ENCODE peak calls at places on chromosomes 6 and 20, in eight cellular contexts. One of them, this sample, is unnamed.

GRCh38 chr6:40672118-40672517 is 85.0 kb upstream of the LRFN2 start:
- DNase-seq in fibroblast of mammary gland: no peak
- DNase-seq in left ventricle myocardium inferior: no peak
- DNase-seq in cardiac muscle cell: no peak
- DNase-seq in psoas muscle: no peak
- DNase-seq in fibroblast of pulmonary artery: no peak
- DNase-seq in lower lobe of right lung: no peak
- DNase-seq in HCT116: no peak
- DNase-seq in this sample: no peak

GRCh38 chr6:161369339-161369738 is 95.5 kb upstream of the AGPAT4 start:
- DNase-seq in fibroblast of mammary gland: peak
- DNase-seq in left ventricle myocardium inferior: no peak
- DNase-seq in cardiac muscle cell: peak
- DNase-seq in psoas muscle: no peak
- DNase-seq in fibroblast of pulmonary artery: peak
- DNase-seq in lower lobe of right lung: peak
- DNase-seq in HCT116: no peak
- DNase-seq in this sample: no peak

GRCh38 chr6:142376115-142376514 is 74.3 kb downstream of the ADGRG6 start:
- DNase-seq in fibroblast of mammary gland: no peak
- DNase-seq in left ventricle myocardium inferior: no peak
- DNase-seq in cardiac muscle cell: no peak
- DNase-seq in psoas muscle: no peak
- DNase-seq in fibroblast of pulmonary artery: no peak
- DNase-seq in lower lobe of right lung: no peak
- DNase-seq in HCT116: no peak
- DNase-seq in this sample: no peak

GRCh38 chr6:144931172-144932035 is 646.3 kb downstream of the UTRN start:
- DNase-seq in fibroblast of mammary gland: peak
- DNase-seq in left ventricle myocardium inferior: no peak
- DNase-seq in cardiac muscle cell: peak
- DNase-seq in psoas muscle: no peak
- DNase-seq in fibroblast of pulmonary artery: peak
- DNase-seq in lower lobe of right lung: no peak
- DNase-seq in HCT116: no peak
- DNase-seq in this sample: no peak

GRCh38 chr6:127279815-127280214 is 13.2 kb downstream of the RNF146 start:
- DNase-seq in fibroblast of mammary gland: no peak
- DNase-seq in left ventricle myocardium inferior: no peak
- DNase-seq in cardiac muscle cell: no peak
- DNase-seq in psoas muscle: no peak
- DNase-seq in fibroblast of pulmonary artery: no peak
- DNase-seq in lower lobe of right lung: no peak
- DNase-seq in HCT116: no peak
- DNase-seq in this sample: no peak

GRCh38 chr20:16488086-16488485 is 85.2 kb downstream of the KIF16B start:
- DNase-seq in fibroblast of mammary gland: no peak
- DNase-seq in left ventricle myocardium inferior: no peak
- DNase-seq in cardiac muscle cell: no peak
- DNase-seq in psoas muscle: no peak
- DNase-seq in fibroblast of pulmonary artery: no peak
- DNase-seq in lower lobe of right lung: no peak
- DNase-seq in HCT116: no peak
- DNase-seq in this sample: no peak

GRCh38 chr6:56145616-56146015 is 101.8 kb downstream of the COL21A1 start:
- DNase-seq in fibroblast of mammary gland: peak
- DNase-seq in left ventricle myocardium inferior: no peak
- DNase-seq in cardiac muscle cell: no peak
- DNase-seq in psoas muscle: no peak
- DNase-seq in fibroblast of pulmonary artery: no peak
- DNase-seq in lower lobe of right lung: no peak
- DNase-seq in HCT116: no peak
- DNase-seq in this sample: no peak

GRCh38 chr6:42264146-42264851 is 46.6 kb upstream of the MRPS10 start:
- DNase-seq in fibroblast of mammary gland: no peak
- DNase-seq in left ventricle myocardium inferior: no peak
- DNase-seq in cardiac muscle cell: no peak
- DNase-seq in psoas muscle: no peak
- DNase-seq in fibroblast of pulmonary artery: no peak
- DNase-seq in lower lobe of right lung: no peak
- DNase-seq in HCT116: no peak
- DNase-seq in this sample: no peak

GRCh38 chr6:11595903-11596302 is 58.4 kb downstream of the TMEM170B start:
- DNase-seq in fibroblast of mammary gland: peak
- DNase-seq in left ventricle myocardium inferior: no peak
- DNase-seq in cardiac muscle cell: no peak
- DNase-seq in psoas muscle: no peak
- DNase-seq in fibroblast of pulmonary artery: peak
- DNase-seq in lower lobe of right lung: no peak
- DNase-seq in HCT116: no peak
- DNase-seq in this sample: no peak

GRCh38 chr20:7264137-7264536 is 496.7 kb downstream of the BMP2 start:
- DNase-seq in fibroblast of mammary gland: no peak
- DNase-seq in left ventricle myocardium inferior: no peak
- DNase-seq in cardiac muscle cell: no peak
- DNase-seq in psoas muscle: no peak
- DNase-seq in fibroblast of pulmonary artery: no peak
- DNase-seq in lower lobe of right lung: no peak
- DNase-seq in HCT116: no peak
- DNase-seq in this sample: no peak

GRCh38 chr20:5171074-5171789 is 44.4 kb downstream of the CDS2 start:
- DNase-seq in fibroblast of mammary gland: no peak
- DNase-seq in left ventricle myocardium inferior: peak
- DNase-seq in cardiac muscle cell: peak
- DNase-seq in psoas muscle: peak
- DNase-seq in fibroblast of pulmonary artery: no peak
- DNase-seq in lower lobe of right lung: no peak
- DNase-seq in HCT116: no peak
- DNase-seq in this sample: no peak

GRCh38 chr20:63738687-63739128 is 868 bp upstream of the SLC2A4RG start:
- DNase-seq in fibroblast of mammary gland: peak
- DNase-seq in left ventricle myocardium inferior: peak
- DNase-seq in cardiac muscle cell: peak
- DNase-seq in psoas muscle: peak
- DNase-seq in fibroblast of pulmonary artery: no peak
- DNase-seq in lower lobe of right lung: peak
- DNase-seq in HCT116: no peak
- DNase-seq in this sample: peak

GRCh38 chr20:25399038-25399430 is 8.4 kb upstream of the ABHD12 start:
- DNase-seq in fibroblast of mammary gland: peak
- DNase-seq in left ventricle myocardium inferior: no peak
- DNase-seq in cardiac muscle cell: peak
- DNase-seq in psoas muscle: no peak
- DNase-seq in fibroblast of pulmonary artery: peak
- DNase-seq in lower lobe of right lung: no peak
- DNase-seq in HCT116: peak
- DNase-seq in this sample: peak

GRCh38 chr20:56322661-56323060 is 36.1 kb upstream of the FAM210B start:
- DNase-seq in fibroblast of mammary gland: peak
- DNase-seq in left ventricle myocardium inferior: no peak
- DNase-seq in cardiac muscle cell: no peak
- DNase-seq in psoas muscle: no peak
- DNase-seq in fibroblast of pulmonary artery: no peak
- DNase-seq in lower lobe of right lung: no peak
- DNase-seq in HCT116: no peak
- DNase-seq in this sample: no peak

GRCh38 chr6:72784581-72784980 is 162.7 kb downstream of the KCNQ5 start:
- DNase-seq in fibroblast of mammary gland: peak
- DNase-seq in left ventricle myocardium inferior: no peak
- DNase-seq in cardiac muscle cell: peak
- DNase-seq in psoas muscle: no peak
- DNase-seq in fibroblast of pulmonary artery: peak
- DNase-seq in lower lobe of right lung: no peak
- DNase-seq in HCT116: no peak
- DNase-seq in this sample: no peak

GRCh38 chr6:43328528-43328927 is 19.9 kb upstream of the CRIP3 start:
- DNase-seq in fibroblast of mammary gland: no peak
- DNase-seq in left ventricle myocardium inferior: peak
- DNase-seq in cardiac muscle cell: no peak
- DNase-seq in psoas muscle: no peak
- DNase-seq in fibroblast of pulmonary artery: no peak
- DNase-seq in lower lobe of right lung: no peak
- DNase-seq in HCT116: no peak
- DNase-seq in this sample: no peak

GRCh38 chr6:130322673-130323268 is 43.0 kb upstream of the TMEM200A start:
- DNase-seq in fibroblast of mammary gland: peak
- DNase-seq in left ventricle myocardium inferior: no peak
- DNase-seq in cardiac muscle cell: peak
- DNase-seq in psoas muscle: no peak
- DNase-seq in fibroblast of pulmonary artery: peak
- DNase-seq in lower lobe of right lung: no peak
- DNase-seq in HCT116: peak
- DNase-seq in this sample: peak

GRCh38 chr20:60223174-60223573 is 265.0 kb downstream of the CDH26 start:
- DNase-seq in fibroblast of mammary gland: no peak
- DNase-seq in left ventricle myocardium inferior: no peak
- DNase-seq in cardiac muscle cell: no peak
- DNase-seq in psoas muscle: no peak
- DNase-seq in fibroblast of pulmonary artery: no peak
- DNase-seq in lower lobe of right lung: no peak
- DNase-seq in HCT116: no peak
- DNase-seq in this sample: no peak

DNA sequence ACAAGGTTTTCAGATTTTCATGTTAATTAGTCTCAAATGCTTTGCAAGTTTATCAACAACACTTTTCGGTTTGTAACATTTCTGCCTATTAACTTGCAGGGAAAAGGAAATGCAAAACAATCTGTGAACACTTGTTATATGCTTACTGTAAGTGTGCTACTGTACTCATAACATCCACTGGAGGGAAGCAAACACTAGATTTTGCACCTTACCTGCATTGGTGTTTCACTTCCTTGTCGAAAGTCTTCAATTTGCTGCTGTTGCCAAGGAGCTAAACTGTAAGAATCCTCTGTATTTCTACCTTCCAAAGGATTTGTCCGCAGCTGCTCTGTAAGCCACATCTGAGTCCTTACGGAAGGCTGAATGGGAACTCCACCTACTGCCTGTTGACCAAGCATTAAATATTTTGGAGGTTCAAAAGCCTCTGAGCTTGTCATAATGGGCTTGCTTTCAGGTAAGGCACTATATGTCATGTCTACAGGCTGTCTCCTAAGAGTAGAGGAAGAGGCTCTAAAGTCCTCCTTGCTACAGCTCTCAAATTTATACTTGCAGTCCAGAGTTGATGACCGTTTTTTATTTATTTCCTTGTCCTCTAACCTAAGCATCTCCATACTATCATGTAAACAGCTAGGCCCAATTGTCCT is 17.3 kb downstream of the PLN start:
- DNase-seq in fibroblast of mammary gland: no peak
- DNase-seq in left ventricle myocardium inferior: no peak
- DNase-seq in cardiac muscle cell: no peak
- DNase-seq in psoas muscle: no peak
- DNase-seq in fibroblast of pulmonary artery: no peak
- DNase-seq in lower lobe of right lung: no peak
- DNase-seq in HCT116: peak
- DNase-seq in this sample: peak
- TF ChIP-seq CTCF in fibroblast of mammary gland: peak
- TF ChIP-seq CTCF in left ventricle myocardium inferior: peak
- TF ChIP-seq CTCF in cardiac muscle cell: peak
- TF ChIP-seq CTCF in psoas muscle: peak
- TF ChIP-seq CTCF in fibroblast of pulmonary artery: peak
- TF ChIP-seq CTCF in lower lobe of right lung: peak
- TF ChIP-seq CTCF in HCT116: peak
- TF ChIP-seq CTCF in this sample: peak

GRCh38 chr20:13180986-13181889 is 39.8 kb upstream of the ISM1 start:
- DNase-seq in fibroblast of mammary gland: no peak
- DNase-seq in left ventricle myocardium inferior: no peak
- DNase-seq in cardiac muscle cell: no peak
- DNase-seq in psoas muscle: no peak
- DNase-seq in fibroblast of pulmonary artery: no peak
- DNase-seq in lower lobe of right lung: no peak
- DNase-seq in HCT116: no peak
- DNase-seq in this sample: no peak
- TF ChIP-seq CTCF in fibroblast of mammary gland: no peak
- TF ChIP-seq CTCF in left ventricle myocardium inferior: no peak
- TF ChIP-seq CTCF in cardiac muscle cell: no peak
- TF ChIP-seq CTCF in psoas muscle: no peak
- TF ChIP-seq CTCF in fibroblast of pulmonary artery: no peak
- TF ChIP-seq CTCF in lower lobe of right lung: no peak
- TF ChIP-seq CTCF in HCT116: no peak
- TF ChIP-seq CTCF in this sample: no peak

GRCh38 chr20:34070079-34070439 is 42.0 kb downstream of the EIF2S2 start:
- DNase-seq in fibroblast of mammary gland: no peak
- DNase-seq in left ventricle myocardium inferior: no peak
- DNase-seq in cardiac muscle cell: no peak
- DNase-seq in psoas muscle: no peak
- DNase-seq in fibroblast of pulmonary artery: no peak
- DNase-seq in lower lobe of right lung: no peak
- DNase-seq in HCT116: no peak
- DNase-seq in this sample: no peak
- TF ChIP-seq CTCF in fibroblast of mammary gland: no peak
- TF ChIP-seq CTCF in left ventricle myocardium inferior: peak
- TF ChIP-seq CTCF in cardiac muscle cell: no peak
- TF ChIP-seq CTCF in psoas muscle: no peak
- TF ChIP-seq CTCF in fibroblast of pulmonary artery: no peak
- TF ChIP-seq CTCF in lower lobe of right lung: no peak
- TF ChIP-seq CTCF in HCT116: no peak
- TF ChIP-seq CTCF in this sample: no peak

GRCh38 chr6:36180126-36180525 is 16.4 kb upstream of the BRPF3 start:
- DNase-seq in fibroblast of mammary gland: no peak
- DNase-seq in left ventricle myocardium inferior: no peak
- DNase-seq in cardiac muscle cell: no peak
- DNase-seq in psoas muscle: no peak
- DNase-seq in fibroblast of pulmonary artery: no peak
- DNase-seq in lower lobe of right lung: no peak
- DNase-seq in HCT116: no peak
- DNase-seq in this sample: no peak
- TF ChIP-seq CTCF in fibroblast of mammary gland: no peak
- TF ChIP-seq CTCF in left ventricle myocardium inferior: no peak
- TF ChIP-seq CTCF in cardiac muscle cell: no peak
- TF ChIP-seq CTCF in psoas muscle: no peak
- TF ChIP-seq CTCF in fibroblast of pulmonary artery: no peak
- TF ChIP-seq CTCF in lower lobe of right lung: no peak
- TF ChIP-seq CTCF in HCT116: no peak
- TF ChIP-seq CTCF in this sample: no peak

GRCh38 chr20:24208652-24209051 is 220.1 kb upstream of the GGTLC1 start:
- DNase-seq in fibroblast of mammary gland: no peak
- DNase-seq in left ventricle myocardium inferior: no peak
- DNase-seq in cardiac muscle cell: no peak
- DNase-seq in psoas muscle: no peak
- DNase-seq in fibroblast of pulmonary artery: no peak
- DNase-seq in lower lobe of right lung: no peak
- DNase-seq in HCT116: no peak
- DNase-seq in this sample: no peak
- TF ChIP-seq CTCF in fibroblast of mammary gland: no peak
- TF ChIP-seq CTCF in left ventricle myocardium inferior: no peak
- TF ChIP-seq CTCF in cardiac muscle cell: no peak
- TF ChIP-seq CTCF in psoas muscle: no peak
- TF ChIP-seq CTCF in fibroblast of pulmonary artery: no peak
- TF ChIP-seq CTCF in lower lobe of right lung: no peak
- TF ChIP-seq CTCF in HCT116: no peak
- TF ChIP-seq CTCF in this sample: no peak

DNA sequence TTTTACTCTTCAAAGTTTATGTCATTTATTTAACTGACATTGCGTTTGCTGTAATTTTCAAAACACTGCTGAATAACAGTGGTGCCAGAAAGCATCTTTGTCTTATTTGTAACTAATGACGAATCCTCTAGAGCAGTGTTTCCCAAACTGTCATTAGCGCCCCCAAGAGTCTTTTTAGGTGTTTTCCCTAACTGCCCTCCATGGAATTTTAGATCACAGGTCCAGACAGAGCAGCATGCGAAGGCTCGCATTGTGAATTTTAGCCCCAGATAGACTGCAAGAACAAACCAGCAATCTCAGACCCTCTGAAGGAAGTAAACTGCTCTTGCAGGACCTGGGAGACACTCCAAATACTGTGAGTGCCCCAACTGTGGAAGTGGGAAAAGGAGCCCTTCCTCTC is 2.3 kb upstream of the HUS1B start:
- DNase-seq in fibroblast of mammary gland: no peak
- DNase-seq in left ventricle myocardium inferior: no peak
- DNase-seq in cardiac muscle cell: peak
- DNase-seq in psoas muscle: no peak
- DNase-seq in fibroblast of pulmonary artery: no peak
- DNase-seq in lower lobe of right lung: no peak
- DNase-seq in HCT116: no peak
- DNase-seq in this sample: no peak
- TF ChIP-seq CTCF in fibroblast of mammary gland: no peak
- TF ChIP-seq CTCF in left ventricle myocardium inferior: no peak
- TF ChIP-seq CTCF in cardiac muscle cell: no peak
- TF ChIP-seq CTCF in psoas muscle: no peak
- TF ChIP-seq CTCF in fibroblast of pulmonary artery: no peak
- TF ChIP-seq CTCF in lower lobe of right lung: no peak
- TF ChIP-seq CTCF in HCT116: no peak
- TF ChIP-seq CTCF in this sample: no peak

This sample was measured in GM13977.